ENCODE peak calls at places on chromosomes 1 and 21, in eight cellular contexts. P, N, C, A, Y, X, H and O are unnamed samples.

GRCh38 chr1:9037476-9038337 is 11.5 kb upstream of the SLC2A7 start:
- DNase-seq in P (peak; percentile 46), H (no peak), Y (no peak), X (no peak), N (peak; percentile 29), A (no peak), C (no peak), O (no peak)

GRCh38 chr1:110053557-110054428 is 16.7 kb downstream of the ALX3 start:
- DNase-seq in Y (peak; percentile 15), N (peak; percentile 62), X (no peak), C (peak; percentile 49), H (peak; percentile 71), A (no peak), P (peak; percentile 78), O (peak; percentile 76)

GRCh38 chr1:11690669-11691301 is 725 bp upstream of the DRAXIN start:
- DNase-seq in A (no peak), N (no peak), Y (no peak), P (no peak), H (no peak), X (no peak), C (no peak), O (no peak)

GRCh38 chr1:48182441-48182840 is 40.1 kb upstream of the SLC5A9 start:
- DNase-seq in C (no peak), A (no peak), Y (no peak), H (no peak), P (no peak), N (no peak), X (peak; percentile 92), O (no peak)

GRCh38 chr1:22326372-22326915 is 125.2 kb upstream of the ZBTB40 start:
- DNase-seq in N (no peak), P (peak; percentile 27), C (no peak), A (no peak), Y (no peak), H (no peak), X (no peak), O (no peak)

GRCh38 chr1:219659005-219659632 is 46.2 kb upstream of the ZC3H11B start:
- DNase-seq in C (no peak), N (no peak), X (peak; percentile 19), A (no peak), H (no peak), P (no peak), Y (no peak), O (no peak)

GRCh38 chr1:153795934-153796785 is 21.0 kb downstream of the SLC27A3 start:
- DNase-seq in P (peak; percentile 54), A (no peak), C (no peak), N (no peak), Y (no peak), X (no peak), H (no peak), O (no peak)

GRCh38 chr1:165257969-165258459 is 98.5 kb downstream of the LMX1A start:
- DNase-seq in N (peak; percentile 16), H (peak; percentile 49), C (peak; percentile 61), P (no peak), Y (peak; percentile 8), A (peak; percentile 24), X (peak; percentile 89), O (peak; percentile 14)

GRCh38 chr1:21734526-21734925 is 48.4 kb downstream of the USP48 start:
- DNase-seq in X (no peak), C (no peak), A (no peak), H (no peak), Y (no peak), N (no peak), P (no peak), O (peak; percentile 21)

GRCh38 chr21:33395866-33396265 is 7.3 kb upstream of the IFNGR2 start:
- DNase-seq in Y (no peak), A (no peak), X (no peak), N (no peak), P (no peak), C (no peak), H (no peak), O (no peak)